ENCODE peak calls at places on chromosomes 2 and 18, in six cellular contexts. O is aorta, P is H9, V is IMR-90, W is spleen, B is K562. K is an unnamed sample.

GRCh38 chr18:7630731-7631442 is 63.8 kb downstream of the PTPRM start:
- DNase-seq in O (no peak), P (no peak), V (no peak), W (no peak), B (no peak), K (no peak)

GRCh38 chr2:235747868-235748144 is 254.0 kb downstream of the AGAP1 start:
- DNase-seq in O (no peak), P (no peak), V (no peak), W (no peak), B (no peak), K (no peak)

GRCh38 chr2:203732072-203732952 is 25.9 kb downstream of the CD28 start:
- DNase-seq in O (no peak), P (no peak), V (no peak), W (no peak), B (no peak), K (no peak)

GRCh38 chr2:221571391-221572179 is 519 bp downstream of the EPHA4 start:
- DNase-seq in O (peak; percentile 51), P (no peak), V (peak; percentile 37), W (peak; percentile 86), B (no peak), K (no peak)

GRCh38 chr2:230410861-230411464 is 5.0 kb upstream of the SP100 start:
- DNase-seq in O (no peak), P (no peak), V (no peak), W (peak; percentile 76), B (no peak), K (no peak)

GRCh38 chr2:10285578-10286198 is 17.0 kb upstream of the HPCAL1 start:
- DNase-seq in O (peak; percentile 97), P (peak; percentile 64), V (peak; percentile 34), W (peak; percentile 88), B (peak; percentile 33), K (peak; percentile 73)

GRCh38 chr2:134174711-134175110 is 79.2 kb upstream of the MGAT5 start:
- DNase-seq in O (no peak), P (no peak), V (no peak), W (no peak), B (no peak), K (no peak)

GRCh38 chr2:1055014-1055595 is 104.5 kb downstream of the SNTG2 start:
- DNase-seq in O (no peak), P (no peak), V (peak; percentile 93), W (no peak), B (no peak), K (no peak)

DNA sequence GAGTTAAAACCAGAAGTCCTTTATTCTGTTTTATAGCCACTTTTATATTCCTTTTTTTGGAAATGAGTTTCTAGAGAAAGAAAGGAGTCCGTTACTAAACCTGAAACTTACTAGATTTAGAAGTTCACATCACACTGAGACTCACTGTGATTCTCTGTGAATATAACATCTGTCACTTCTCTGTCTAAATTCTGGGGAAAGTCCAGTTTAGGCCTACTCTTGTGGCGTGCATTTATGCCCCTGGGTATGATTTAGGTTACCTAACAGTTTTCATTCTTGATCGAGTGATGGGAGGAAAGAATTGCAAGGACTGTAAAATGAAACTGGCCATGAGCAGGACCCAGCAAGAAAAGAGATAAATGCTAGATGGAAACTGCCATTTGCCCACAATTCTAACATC is 449.6 kb downstream of the SPAG16 start:
- DNase-seq in O (no peak), P (no peak), V (no peak), W (no peak), B (no peak), K (no peak)
- H3K27ac ChIP-seq in O (no peak overlapping the region), P (no peak overlapping the region), V (no peak overlapping the region), W (no peak overlapping the region), B (no peak overlapping the region), K (no peak overlapping the region)

DNA sequence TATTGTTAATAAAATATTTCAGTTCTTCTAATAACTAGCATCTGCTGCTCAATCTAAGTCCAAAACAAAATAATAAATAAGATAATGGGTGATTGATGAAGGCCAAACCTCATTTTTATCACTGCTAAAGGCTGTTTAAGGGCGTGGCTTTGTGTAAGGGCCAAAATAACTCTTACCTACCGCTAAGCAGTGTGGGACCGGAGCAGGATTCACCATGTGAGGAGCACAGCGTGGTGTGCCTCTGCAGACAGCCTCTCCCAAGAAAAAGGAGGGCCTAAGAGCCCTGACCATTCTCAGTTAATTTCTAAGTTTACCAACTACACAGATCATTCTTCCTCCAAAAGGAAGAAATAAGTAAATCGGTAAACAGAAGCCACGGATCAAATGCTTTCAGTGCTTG is 353.7 kb downstream of the ARL6IP6 start:
- DNase-seq in O (no peak), P (no peak), V (no peak), W (no peak), B (no peak), K (no peak)
- H3K27ac ChIP-seq in O (no peak overlapping the region), P (no peak overlapping the region), V (no peak overlapping the region), W (no peak overlapping the region), B (no peak overlapping the region), K (no peak overlapping the region)

GRCh38 chr2:25419678-25420242 is 78.0 kb upstream of the DNMT3A start:
- DNase-seq in O (no peak), P (no peak), V (no peak), W (no peak), B (no peak), K (no peak)
- H3K27ac ChIP-seq in O (no peak overlapping the region), P (no peak overlapping the region), V (no peak overlapping the region), W (no peak overlapping the region), B (no peak overlapping the region), K (no peak overlapping the region)

GRCh38 chr2:239164281-239164871 is 236.4 kb downstream of the HDAC4 start:
- DNase-seq in O (peak; percentile 9), P (no peak), V (no peak), W (peak; percentile 53), B (no peak), K (no peak)
- H3K27ac ChIP-seq in O (no peak overlapping the region), P (no peak overlapping the region), V (no peak overlapping the region), W (no peak overlapping the region), B (no peak overlapping the region), K (no peak overlapping the region)

GRCh38 chr2:3101704-3102055 is 275.9 kb downstream of the EIPR1 start:
- DNase-seq in O (no peak), P (no peak), V (no peak), W (peak; percentile 69), B (no peak), K (no peak)
- H3K27ac ChIP-seq in O (no peak overlapping the region), P (no peak overlapping the region), V (no peak overlapping the region), W (no peak overlapping the region), B (no peak overlapping the region), K (no peak overlapping the region)

GRCh38 chr2:59804662-59805258 is 748.7 kb downstream of the BCL11A start:
- DNase-seq in O (no peak), P (no peak), V (no peak), W (no peak), B (no peak), K (no peak)
- H3K27ac ChIP-seq in O (no peak overlapping the region), P (no peak overlapping the region), V (no peak overlapping the region), W (no peak overlapping the region), B (no peak overlapping the region), K (no peak overlapping the region)

GRCh38 chr2:46257980-46258379 is 39.2 kb upstream of the EPAS1 start:
- DNase-seq in O (no peak), P (no peak), V (no peak), W (no peak), B (no peak), K (no peak)

GRCh38 chr2:46257476-46257875 is 39.7 kb upstream of the EPAS1 start:
- DNase-seq in O (no peak), P (no peak), V (peak; percentile 78), W (no peak), B (no peak), K (no peak)

GRCh38 chr2:46258937-46259781 is 38.0 kb upstream of the EPAS1 start:
- DNase-seq in O (no peak), P (no peak), V (no peak), W (no peak), B (peak; percentile 82), K (no peak)

GRCh38 chr2:46260305-46260704 is 36.9 kb upstream of the EPAS1 start:
- DNase-seq in O (no peak), P (no peak), V (no peak), W (no peak), B (no peak), K (no peak)

GRCh38 chr2:46259782-46260178 is 37.4 kb upstream of the EPAS1 start:
- DNase-seq in O (no peak), P (no peak), V (no peak), W (no peak), B (no peak), K (no peak)
- H3K27ac ChIP-seq in O (no peak overlapping the region), P (no peak overlapping the region), V (no peak overlapping the region), W (no peak overlapping the region), B (peak overlapping the region; percentile 51), K (no peak overlapping the region)